ENCODE peak calls at places on chromosomes 6 and 20, in six cellular contexts. B is psoas muscle, Z is neural progenitor cell, Q is upper lobe of right lung, A is foreskin keratinocyte, U is tibial artery. L is an unnamed sample. For H3K4me1, the result is how much of the 10 kb centered on the place peaks cover.

GRCh38 chr20:45405566-45406259 is 2.4 kb upstream of the DBNDD2 start:
- DNase-seq in Z (peak), A (peak), Q (peak), B (peak), U (peak), L (no peak)

GRCh38 chr6:14792118-14792955 is 453.5 kb upstream of the JARID2 start:
- DNase-seq in Q (no peak), Z (no peak), U (no peak), A (no peak), B (no peak), L (no peak)

GRCh38 chr20:29079769-29080690 is 2177.4 kb upstream of the DEFB115 start:
- DNase-seq in Z (no peak), U (no peak), Q (no peak), A (no peak), B (peak), L (no peak)

GRCh38 chr6:8633762-8634161 is 198.4 kb upstream of the SLC35B3 start:
- DNase-seq in B (no peak), Z (no peak), U (no peak), A (peak), Q (no peak), L (no peak)

GRCh38 chr6:136975089-136975715 is 53.1 kb downstream of the SLC35D3 start:
- DNase-seq in Q (no peak), U (no peak), B (no peak), Z (no peak), A (no peak), L (no peak)

GRCh38 chr6:29760328-29760727 is 37.1 kb downstream of the HLA-F start:
- DNase-seq in U (no peak), A (no peak), B (no peak), Z (no peak), Q (no peak), L (no peak)

GRCh38 chr20:53890434-53891305 is 179.7 kb downstream of the BCAS1 start:
- DNase-seq in U (no peak), Q (no peak), Z (no peak), B (no peak), A (no peak), L (no peak)

GRCh38 chr20:51014797-51015722 is 7.8 kb downstream of the KCNG1 start:
- DNase-seq in U (no peak), Q (no peak), A (no peak), B (no peak), Z (peak), L (no peak)

GRCh38 chr6:43708857-43709653 is 21.5 kb upstream of the MRPS18A start:
- DNase-seq in U (no peak), B (no peak), Z (no peak), Q (no peak), A (no peak), L (no peak)

GRCh38 chr20:2693996-2694471 is 1.5 kb downstream of the EBF4 start:
- DNase-seq in U (peak), A (no peak), Q (no peak), Z (peak), B (no peak), L (no peak)

GRCh38 chr6:52363222-52363867 is 1.4 kb downstream of the PAQR8 start:
- DNase-seq in A (peak), Z (no peak), U (no peak), B (no peak), Q (no peak), L (no peak)

GRCh38 chr20:13929836-13930235 is 60.6 kb downstream of the SEL1L2 start:
- DNase-seq in B (no peak), Q (no peak), Z (no peak), A (no peak), U (no peak), L (no peak)

GRCh38 chr6:168681748-168682147 is 240.8 kb downstream of the SMOC2 start:
- DNase-seq in Z (no peak), Q (peak), U (no peak), B (no peak), A (no peak), L (no peak)

GRCh38 chr6:30556714-30556963 is 350 bp upstream of the GNL1 start:
- DNase-seq in Z (peak), A (peak), U (no peak), B (peak), Q (no peak), L (peak)

GRCh38 chr6:129029778-129030177 is 146.8 kb downstream of the LAMA2 start:
- DNase-seq in A (no peak), Z (no peak), U (no peak), Q (no peak), B (no peak), L (no peak)

GRCh38 chr6:119052292-119052889 is 26.1 kb downstream of the FAM184A start:
- DNase-seq in Z (no peak), U (no peak), A (no peak), Q (no peak), B (no peak), L (no peak)

GRCh38 chr6:41696788-41697187 is 38.6 kb downstream of the TFEB start:
- DNase-seq in Z (no peak), A (no peak), U (no peak), Q (no peak), B (no peak), L (no peak)

GRCh38 chr20:17940447-17940971 is 28.1 kb downstream of the SNX5 start:
- DNase-seq in B (no peak), Q (no peak), Z (peak), A (no peak), U (no peak), L (no peak)

GRCh38 chr20:37492945-37493344 is 28.1 kb upstream of the NNAT start:
- DNase-seq in Z (no peak), B (no peak), Q (no peak), U (no peak), A (no peak), L (no peak)
- H3K27ac ChIP-seq in Z (no peak), B (no peak), Q (no peak), U (no peak), A (no peak), L (no peak)

GRCh38 chr20:63854766-63855362 is 6.4 kb upstream of the ABHD16B start:
- DNase-seq in Z (peak), Q (no peak), A (no peak), B (no peak), U (no peak), L (no peak)
- H3K4me1 ChIP-seq in Z (under half), Q (half or more), A (under half), B (under half), U (under half), L (half or more)

GRCh38 chr6:33672808-33673207 is 38.7 kb downstream of the UQCC2 start:
- DNase-seq in U (peak), B (peak), A (peak), Q (no peak), Z (peak), L (no peak)
- TF ChIP-seq CTCF in U (peak), B (peak), A (peak), Q (peak), Z (peak), L (peak)

GRCh38 chr20:43750774-43751166 is 24.0 kb upstream of the GTSF1L start:
- DNase-seq in U (no peak), Q (no peak), B (no peak), A (no peak), Z (no peak), L (no peak)
- H3K27ac ChIP-seq in U (no peak), Q (no peak), B (no peak), A (no peak), Z (no peak), L (peak)

GRCh38 chr20:63553251-63553932 is 567 bp upstream of the FNDC11 start:
- DNase-seq in U (peak), Q (peak), B (peak), A (peak), Z (peak), L (peak)

GRCh38 chr20:63548992-63549391 is 1.4 kb upstream of the SRMS start:
- DNase-seq in U (no peak), Z (no peak), B (no peak), Q (no peak), A (no peak), L (no peak)

GRCh38 chr20:63552481-63553249 is 1.3 kb upstream of the FNDC11 start:
- DNase-seq in U (no peak), B (no peak), Q (no peak), A (peak), Z (no peak), L (no peak)

GRCh38 chr20:63549679-63550282 is 2.2 kb upstream of the SRMS start:
- DNase-seq in Z (no peak), Q (no peak), A (no peak), U (no peak), B (no peak), L (no peak)

GRCh38 chr20:63551068-63551467 is 2.9 kb upstream of the FNDC11 start:
- DNase-seq in Q (no peak), A (no peak), Z (no peak), B (no peak), U (no peak), L (no peak)
- H3K4me1 ChIP-seq in Q (under half), A (under half), Z (under half), B (under half), U (under half), L (under half)

DNA sequence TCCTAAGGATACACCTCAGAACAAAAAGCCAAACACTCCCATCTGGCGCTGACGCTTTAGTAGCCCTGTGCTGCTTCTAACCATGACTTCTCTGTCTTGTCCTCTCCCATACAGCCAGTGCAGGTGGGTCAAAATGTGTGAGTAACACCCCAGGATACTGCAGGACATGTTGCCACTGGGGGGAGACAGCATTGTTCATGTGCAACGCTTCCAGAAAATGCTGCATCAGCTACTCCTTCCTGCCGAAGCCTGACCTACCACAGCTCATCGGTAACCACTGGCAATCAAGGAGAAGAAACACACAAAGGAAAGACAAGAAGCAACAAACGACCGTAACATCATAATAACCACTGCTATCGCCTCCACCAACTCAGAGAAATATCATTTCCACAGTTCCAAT is 1.4 kb downstream of the DEFB132 start:
- DNase-seq in A (peak), U (no peak), Z (no peak), B (no peak), Q (no peak), L (no peak)
- TF ChIP-seq CTCF in A (no peak), U (no peak), Z (no peak), B (no peak), Q (peak), L (no peak)

GRCh38 chr20:48831702-48832422 is 4.1 kb upstream of the PREX1 start:
- DNase-seq in U (peak), Z (peak), B (peak), Q (no peak), A (peak), L (no peak)
- H3K27ac ChIP-seq in U (peak), Z (no peak), B (peak), Q (peak), A (no peak), L (no peak)

GRCh38 chr20:46545077-46545826 is 5.2 kb downstream of the OCSTAMP start:
- DNase-seq in Z (no peak), Q (no peak), A (no peak), U (no peak), B (no peak), L (no peak)
- H3K4me1 ChIP-seq in Z (under half), Q (under half), A (under half), U (under half), B (under half), L (under half)

GRCh38 chr20:24568842-24569241 is 99.4 kb downstream of the SYNDIG1 start:
- DNase-seq in U (no peak), Z (no peak), B (no peak), A (no peak), Q (no peak), L (no peak)
- TF ChIP-seq CTCF in U (no peak), Z (no peak), B (no peak), A (no peak), Q (no peak), L (no peak)